ENCODE peak calls at places on chromosomes 5 and 9, in nine cellular contexts. One of them, this sample, is unnamed.

GRCh38 chr5:134275822-134276221 is 49.9 kb upstream of the PPP2CA start:
- DNase-seq in mesothelial cell of epicardium: no peak
- DNase-seq in lower leg skin: no peak
- DNase-seq in WTC11: no peak
- DNase-seq in CD8-positive, alpha-beta T cell: no peak
- DNase-seq in colonic mucosa: no peak
- DNase-seq in right lobe of liver: no peak
- DNase-seq in mucosa of descending colon: no peak
- DNase-seq in GM10248: peak; percentile 25
- DNase-seq in this sample: no peak

GRCh38 chr9:7117676-7118561 is 360.1 kb downstream of the KDM4C start:
- DNase-seq in mesothelial cell of epicardium: no peak
- DNase-seq in lower leg skin: no peak
- DNase-seq in WTC11: no peak
- DNase-seq in CD8-positive, alpha-beta T cell: no peak
- DNase-seq in colonic mucosa: no peak
- DNase-seq in right lobe of liver: no peak
- DNase-seq in mucosa of descending colon: no peak
- DNase-seq in GM10248: peak; percentile 25
- DNase-seq in this sample: no peak

GRCh38 chr5:4254736-4255135 is 659.1 kb downstream of the IRX1 start:
- DNase-seq in mesothelial cell of epicardium: no peak
- DNase-seq in lower leg skin: no peak
- DNase-seq in WTC11: no peak
- DNase-seq in CD8-positive, alpha-beta T cell: no peak
- DNase-seq in colonic mucosa: no peak
- DNase-seq in right lobe of liver: no peak
- DNase-seq in mucosa of descending colon: no peak
- DNase-seq in GM10248: no peak
- DNase-seq in this sample: no peak

GRCh38 chr9:135921749-135922310 is 14.5 kb upstream of the CAMSAP1 start:
- DNase-seq in mesothelial cell of epicardium: no peak
- DNase-seq in lower leg skin: no peak
- DNase-seq in WTC11: no peak
- DNase-seq in CD8-positive, alpha-beta T cell: no peak
- DNase-seq in colonic mucosa: no peak
- DNase-seq in right lobe of liver: no peak
- DNase-seq in mucosa of descending colon: no peak
- DNase-seq in GM10248: no peak
- DNase-seq in this sample: no peak

GRCh38 chr9:6759114-6759977 is 1.6 kb downstream of the KDM4C start:
- DNase-seq in mesothelial cell of epicardium: no peak
- DNase-seq in lower leg skin: peak; percentile 79
- DNase-seq in WTC11: no peak
- DNase-seq in CD8-positive, alpha-beta T cell: peak; percentile 40
- DNase-seq in colonic mucosa: peak; percentile 37
- DNase-seq in right lobe of liver: no peak
- DNase-seq in mucosa of descending colon: no peak
- DNase-seq in GM10248: peak; percentile 63
- DNase-seq in this sample: no peak

GRCh38 chr5:76579166-76579765 is 43.9 kb downstream of the F2RL2 start:
- DNase-seq in mesothelial cell of epicardium: no peak
- DNase-seq in lower leg skin: no peak
- DNase-seq in WTC11: no peak
- DNase-seq in CD8-positive, alpha-beta T cell: no peak
- DNase-seq in colonic mucosa: no peak
- DNase-seq in right lobe of liver: no peak
- DNase-seq in mucosa of descending colon: no peak
- DNase-seq in GM10248: no peak
- DNase-seq in this sample: no peak

GRCh38 chr9:133362359-133363044 is 6.2 kb downstream of the SURF2 start:
- DNase-seq in mesothelial cell of epicardium: no peak
- DNase-seq in lower leg skin: no peak
- DNase-seq in WTC11: no peak
- DNase-seq in CD8-positive, alpha-beta T cell: no peak
- DNase-seq in colonic mucosa: no peak
- DNase-seq in right lobe of liver: no peak
- DNase-seq in mucosa of descending colon: peak; percentile 31
- DNase-seq in GM10248: no peak
- DNase-seq in this sample: no peak

GRCh38 chr5:132363431-132364112 is 5.9 kb upstream of the SLC22A5 start:
- DNase-seq in mesothelial cell of epicardium: no peak
- DNase-seq in lower leg skin: no peak
- DNase-seq in WTC11: no peak
- DNase-seq in CD8-positive, alpha-beta T cell: no peak
- DNase-seq in colonic mucosa: no peak
- DNase-seq in right lobe of liver: no peak
- DNase-seq in mucosa of descending colon: no peak
- DNase-seq in GM10248: no peak
- DNase-seq in this sample: no peak

GRCh38 chr5:180596668-180597231 is 5.5 kb upstream of the SCGB3A1 start:
- DNase-seq in mesothelial cell of epicardium: no peak
- DNase-seq in lower leg skin: peak; percentile 59
- DNase-seq in WTC11: peak; percentile 4
- DNase-seq in CD8-positive, alpha-beta T cell: no peak
- DNase-seq in colonic mucosa: no peak
- DNase-seq in right lobe of liver: no peak
- DNase-seq in mucosa of descending colon: no peak
- DNase-seq in GM10248: no peak
- DNase-seq in this sample: no peak
- TF ChIP-seq CTCF in mesothelial cell of epicardium: no peak
- TF ChIP-seq CTCF in lower leg skin: no peak
- TF ChIP-seq CTCF in WTC11: no peak
- TF ChIP-seq CTCF in CD8-positive, alpha-beta T cell: no peak
- TF ChIP-seq CTCF in colonic mucosa: no peak
- TF ChIP-seq CTCF in right lobe of liver: no peak
- TF ChIP-seq CTCF in mucosa of descending colon: no peak
- TF ChIP-seq CTCF in GM10248: no peak
- TF ChIP-seq CTCF in this sample: no peak

DNA sequence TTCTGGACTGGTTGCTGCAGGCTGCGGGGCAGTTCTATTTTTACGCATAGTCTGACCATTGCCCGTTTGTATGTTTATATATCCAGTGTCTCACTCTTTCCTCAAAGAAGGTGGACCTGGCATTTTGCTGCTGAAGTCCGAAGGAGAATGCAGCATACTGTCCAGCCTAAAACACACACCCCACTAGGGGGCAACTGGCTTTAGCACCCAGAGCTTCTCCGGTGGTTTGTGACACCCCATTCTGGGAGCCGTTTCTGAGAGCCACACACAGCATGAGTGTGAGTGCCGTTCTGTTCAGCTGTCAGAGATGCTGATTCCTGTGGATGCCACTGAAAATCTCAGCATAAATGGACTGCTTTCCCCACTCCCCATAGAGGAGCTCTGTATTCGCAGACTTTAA is 290.5 kb upstream of the TAS2R1 start:
- DNase-seq in mesothelial cell of epicardium: no peak
- DNase-seq in lower leg skin: no peak
- DNase-seq in WTC11: no peak
- DNase-seq in CD8-positive, alpha-beta T cell: no peak
- DNase-seq in colonic mucosa: no peak
- DNase-seq in right lobe of liver: no peak
- DNase-seq in mucosa of descending colon: no peak
- DNase-seq in GM10248: no peak
- DNase-seq in this sample: no peak
- TF ChIP-seq CTCF in mesothelial cell of epicardium: no peak
- TF ChIP-seq CTCF in lower leg skin: no peak
- TF ChIP-seq CTCF in WTC11: no peak
- TF ChIP-seq CTCF in CD8-positive, alpha-beta T cell: no peak
- TF ChIP-seq CTCF in colonic mucosa: no peak
- TF ChIP-seq CTCF in right lobe of liver: no peak
- TF ChIP-seq CTCF in mucosa of descending colon: no peak
- TF ChIP-seq CTCF in GM10248: no peak
- TF ChIP-seq CTCF in this sample: no peak

GRCh38 chr9:131405858-131406566 is 12.1 kb downstream of the PRRC2B start:
- DNase-seq in mesothelial cell of epicardium: no peak
- DNase-seq in lower leg skin: no peak
- DNase-seq in WTC11: no peak
- DNase-seq in CD8-positive, alpha-beta T cell: no peak
- DNase-seq in colonic mucosa: no peak
- DNase-seq in right lobe of liver: no peak
- DNase-seq in mucosa of descending colon: no peak
- DNase-seq in GM10248: no peak
- DNase-seq in this sample: no peak

GRCh38 chr9:131410051-131410491 is 16.2 kb downstream of the PRRC2B start:
- DNase-seq in mesothelial cell of epicardium: no peak
- DNase-seq in lower leg skin: no peak
- DNase-seq in WTC11: no peak
- DNase-seq in CD8-positive, alpha-beta T cell: peak; percentile 21
- DNase-seq in colonic mucosa: no peak
- DNase-seq in right lobe of liver: no peak
- DNase-seq in mucosa of descending colon: no peak
- DNase-seq in GM10248: no peak
- DNase-seq in this sample: no peak

GRCh38 chr9:131406567-131407436 is 12.9 kb downstream of the PRRC2B start:
- DNase-seq in mesothelial cell of epicardium: no peak
- DNase-seq in lower leg skin: no peak
- DNase-seq in WTC11: no peak
- DNase-seq in CD8-positive, alpha-beta T cell: peak; percentile 43
- DNase-seq in colonic mucosa: no peak
- DNase-seq in right lobe of liver: no peak
- DNase-seq in mucosa of descending colon: no peak
- DNase-seq in GM10248: no peak
- DNase-seq in this sample: no peak

GRCh38 chr9:131409458-131409992 is 15.6 kb downstream of the PRRC2B start:
- DNase-seq in mesothelial cell of epicardium: no peak
- DNase-seq in lower leg skin: no peak
- DNase-seq in WTC11: no peak
- DNase-seq in CD8-positive, alpha-beta T cell: no peak
- DNase-seq in colonic mucosa: no peak
- DNase-seq in right lobe of liver: no peak
- DNase-seq in mucosa of descending colon: no peak
- DNase-seq in GM10248: no peak
- DNase-seq in this sample: no peak

DNA sequence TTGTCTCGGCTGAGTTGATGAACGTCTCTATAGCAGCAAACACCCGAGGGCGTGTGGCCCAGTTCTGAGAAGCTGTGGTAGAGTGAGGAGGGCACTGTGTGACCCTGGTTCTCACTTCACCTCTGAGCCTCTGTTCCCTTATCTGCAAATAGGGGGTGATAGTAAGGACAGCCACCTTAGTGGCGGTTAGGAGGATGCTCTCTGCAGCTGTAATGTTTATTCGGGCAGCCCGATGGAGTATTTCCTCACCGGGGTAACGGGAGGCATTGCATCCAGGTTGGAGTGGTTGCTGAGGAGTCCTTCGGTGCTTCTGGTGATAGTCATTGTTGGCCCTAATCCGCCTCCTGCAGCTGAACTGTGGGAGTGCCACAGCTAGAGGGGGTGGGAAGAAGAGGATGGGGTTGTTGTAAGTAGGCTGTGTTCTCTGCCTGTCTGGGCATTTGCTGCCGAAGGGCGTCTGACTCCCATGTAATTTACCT is 13.9 kb downstream of the PRRC2B start:
- DNase-seq in mesothelial cell of epicardium: no peak
- DNase-seq in lower leg skin: no peak
- DNase-seq in WTC11: peak; percentile 67
- DNase-seq in CD8-positive, alpha-beta T cell: peak; percentile 66
- DNase-seq in colonic mucosa: no peak
- DNase-seq in right lobe of liver: no peak
- DNase-seq in mucosa of descending colon: no peak
- DNase-seq in GM10248: no peak
- DNase-seq in this sample: no peak
- TF ChIP-seq CTCF in mesothelial cell of epicardium: no peak
- TF ChIP-seq CTCF in lower leg skin: no peak
- TF ChIP-seq CTCF in WTC11: no peak
- TF ChIP-seq CTCF in CD8-positive, alpha-beta T cell: peak; percentile 63
- TF ChIP-seq CTCF in colonic mucosa: no peak
- TF ChIP-seq CTCF in right lobe of liver: peak; percentile 13
- TF ChIP-seq CTCF in mucosa of descending colon: no peak
- TF ChIP-seq CTCF in GM10248: no peak
- TF ChIP-seq CTCF in this sample: no peak

GRCh38 chr5:77843570-77844407 is 67.7 kb upstream of the TBCA start:
- DNase-seq in mesothelial cell of epicardium: no peak
- DNase-seq in lower leg skin: no peak
- DNase-seq in WTC11: peak; percentile 61
- DNase-seq in CD8-positive, alpha-beta T cell: no peak
- DNase-seq in colonic mucosa: no peak
- DNase-seq in right lobe of liver: no peak
- DNase-seq in mucosa of descending colon: no peak
- DNase-seq in GM10248: no peak
- DNase-seq in this sample: no peak

GRCh38 chr5:77842247-77842646 is 66.1 kb upstream of the TBCA start:
- DNase-seq in mesothelial cell of epicardium: no peak
- DNase-seq in lower leg skin: no peak
- DNase-seq in WTC11: no peak
- DNase-seq in CD8-positive, alpha-beta T cell: no peak
- DNase-seq in colonic mucosa: no peak
- DNase-seq in right lobe of liver: no peak
- DNase-seq in mucosa of descending colon: no peak
- DNase-seq in GM10248: no peak
- DNase-seq in this sample: no peak

GRCh38 chr5:77846422-77847128 is 70.4 kb upstream of the TBCA start:
- DNase-seq in mesothelial cell of epicardium: no peak
- DNase-seq in lower leg skin: no peak
- DNase-seq in WTC11: no peak
- DNase-seq in CD8-positive, alpha-beta T cell: no peak
- DNase-seq in colonic mucosa: no peak
- DNase-seq in right lobe of liver: no peak
- DNase-seq in mucosa of descending colon: no peak
- DNase-seq in GM10248: no peak
- DNase-seq in this sample: no peak

GRCh38 chr5:77845273-77845646 is 69.1 kb upstream of the TBCA start:
- DNase-seq in mesothelial cell of epicardium: no peak
- DNase-seq in lower leg skin: no peak
- DNase-seq in WTC11: no peak
- DNase-seq in CD8-positive, alpha-beta T cell: no peak
- DNase-seq in colonic mucosa: no peak
- DNase-seq in right lobe of liver: no peak
- DNase-seq in mucosa of descending colon: no peak
- DNase-seq in GM10248: no peak
- DNase-seq in this sample: no peak

DNA sequence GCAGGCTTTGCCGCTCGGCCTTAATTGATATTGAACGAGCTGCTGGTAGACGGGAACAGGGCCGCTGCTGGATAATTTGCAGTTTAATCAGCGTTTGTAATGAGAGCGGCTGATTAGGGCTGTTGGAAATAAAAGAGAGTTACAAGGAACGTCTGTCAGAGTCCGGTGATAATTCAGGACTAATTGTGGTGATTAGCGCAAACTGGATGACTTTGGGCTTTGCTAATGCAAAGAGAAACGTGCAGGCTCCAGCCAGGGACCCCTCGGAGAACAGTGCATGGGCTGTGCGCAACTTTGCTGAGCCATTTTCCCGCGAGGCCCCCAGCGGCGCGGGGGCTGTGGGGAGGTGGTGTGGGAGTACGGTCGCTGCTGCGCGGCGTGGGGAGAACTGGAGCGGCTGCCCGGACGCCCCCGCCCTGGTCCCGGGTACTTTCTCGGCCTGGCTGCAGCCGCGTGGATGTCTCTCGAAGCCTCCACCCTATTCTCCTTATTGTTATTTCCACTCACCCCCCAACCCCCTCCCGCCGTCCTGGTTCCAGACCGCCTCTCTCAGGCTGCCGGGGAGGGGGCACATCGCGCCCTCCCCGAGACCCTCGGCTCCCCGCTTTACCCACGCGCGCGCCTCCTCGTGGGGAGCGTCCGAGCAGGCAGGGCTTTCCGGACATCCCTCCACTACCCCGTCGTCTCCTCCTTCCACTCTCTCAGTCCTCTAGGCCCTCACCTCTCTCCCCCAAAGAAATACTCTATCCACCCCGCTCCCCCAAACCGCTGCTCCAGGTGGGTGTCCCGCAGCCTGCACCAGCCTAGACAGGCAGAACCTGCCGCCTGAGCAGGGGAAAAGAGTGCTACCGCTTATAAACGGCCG is 68.5 kb upstream of the TBCA start:
- DNase-seq in mesothelial cell of epicardium: no peak
- DNase-seq in lower leg skin: no peak
- DNase-seq in WTC11: no peak
- DNase-seq in CD8-positive, alpha-beta T cell: no peak
- DNase-seq in colonic mucosa: no peak
- DNase-seq in right lobe of liver: no peak
- DNase-seq in mucosa of descending colon: no peak
- DNase-seq in GM10248: peak; percentile 39
- DNase-seq in this sample: no peak
- TF ChIP-seq CTCF in mesothelial cell of epicardium: no peak
- TF ChIP-seq CTCF in lower leg skin: no peak
- TF ChIP-seq CTCF in WTC11: no peak
- TF ChIP-seq CTCF in CD8-positive, alpha-beta T cell: no peak
- TF ChIP-seq CTCF in colonic mucosa: no peak
- TF ChIP-seq CTCF in right lobe of liver: no peak
- TF ChIP-seq CTCF in mucosa of descending colon: no peak
- TF ChIP-seq CTCF in GM10248: peak; percentile 16
- TF ChIP-seq CTCF in this sample: no peak

This sample was measured in omental fat pad.